ENCODE peak calls at places on chromosomes 4 and X, in eight cellular contexts. R is endothelial cell, M is stomach, T is SK-N-SH, L is fibroblast of villous mesenchyme, B is left ventricle myocardium inferior, K is HFFc6, I is coronary artery. S is an unnamed sample.

GRCh38 chr4:117983541-117984451 is 50.5 kb upstream of the NDST3 start:
- DNase-seq in K (no peak), T (no peak), L (peak; percentile 63), R (no peak), I (no peak), M (no peak), B (no peak), S (no peak)

GRCh38 chrX:150899191-150899757 is 806 bp upstream of the CD99L2 start:
- DNase-seq in R (peak; percentile 22), B (peak; percentile 28), L (peak; percentile 12), K (peak; percentile 5), I (peak; percentile 76), M (peak; percentile 37), T (peak; percentile 37), S (peak; percentile 50)

GRCh38 chr4:13657016-13657415 is 29.5 kb upstream of the BOD1L1 start:
- DNase-seq in R (no peak), B (no peak), I (no peak), L (no peak), M (no peak), K (no peak), T (no peak), S (no peak)

GRCh38 chr4:170047774-170048354 is 21.7 kb upstream of the MFAP3L start:
- DNase-seq in R (peak; percentile 63), K (peak; percentile 66), B (no peak), L (peak; percentile 82), T (peak; percentile 51), M (peak; percentile 60), I (no peak), S (peak; percentile 62)

GRCh38 chr4:117817316-117817715 is 217.0 kb upstream of the NDST3 start:
- DNase-seq in T (no peak), I (no peak), B (no peak), R (no peak), L (no peak), K (no peak), M (no peak), S (no peak)

GRCh38 chr4:102213031-102213430 is 132.3 kb downstream of the SLC39A8 start:
- DNase-seq in T (no peak), B (no peak), K (no peak), R (no peak), M (no peak), I (no peak), L (no peak), S (no peak)

GRCh38 chr4:19455850-19456602 is 795.7 kb upstream of the SLIT2 start:
- DNase-seq in I (no peak), K (no peak), B (no peak), R (no peak), M (no peak), L (peak; percentile 32), T (no peak), S (no peak)

GRCh38 chr4:165873298-165874071 is 448 bp downstream of the TLL1 start:
- DNase-seq in R (peak; percentile 67), T (peak; percentile 77), I (no peak), B (peak; percentile 24), M (peak; percentile 31), L (no peak), K (no peak), S (no peak)

GRCh38 chrX:145716226-145716625 is 101.4 kb upstream of the SLITRK2 start:
- DNase-seq in L (no peak), R (no peak), K (no peak), I (no peak), M (no peak), T (no peak), B (no peak), S (no peak)

GRCh38 chr4:8641256-8641655 is 48.7 kb downstream of the CPZ start:
- DNase-seq in K (no peak), B (peak; percentile 9), R (no peak), M (no peak), I (no peak), L (no peak), T (no peak), S (peak; percentile 16)

GRCh38 chrX:93874554-93874953 is 200.5 kb downstream of the FAM133A start:
- DNase-seq in M (no peak), B (no peak), L (peak; percentile 8), R (peak; percentile 46), T (peak; percentile 16), K (no peak), I (no peak), S (no peak)

GRCh38 chr4:185086053-185086452 is 57.0 kb upstream of the SLC25A4 start:
- DNase-seq in K (peak; percentile 7), L (peak; percentile 3), M (no peak), T (no peak), R (peak; percentile 11), B (no peak), I (no peak), S (no peak)

GRCh38 chrX:66255359-66255967 is 91.4 kb downstream of the HEPH start:
- DNase-seq in B (no peak), T (no peak), I (no peak), M (no peak), L (no peak), K (no peak), R (no peak), S (no peak)

GRCh38 chr4:77073106-77073858 is 2.5 kb downstream of the CCNI start:
- DNase-seq in K (no peak), M (no peak), I (no peak), L (peak; percentile 65), R (no peak), B (no peak), T (no peak), S (no peak)

GRCh38 chrX:23333842-23334535 is 660 bp upstream of the PTCHD1 start:
- DNase-seq in K (no peak), M (no peak), L (no peak), T (peak; percentile 40), B (no peak), I (no peak), R (peak; percentile 14), S (no peak)

GRCh38 chr4:105594094-105595010 is 41.9 kb downstream of the ARHGEF38 start:
- DNase-seq in R (no peak), K (no peak), L (no peak), I (no peak), T (no peak), B (no peak), M (no peak), S (no peak)

GRCh38 chr4:186159613-186160012 is 31.8 kb upstream of the CYP4V2 start:
- DNase-seq in R (no peak), L (no peak), T (no peak), B (no peak), K (no peak), I (no peak), M (no peak), S (no peak)

GRCh38 chr4:189843392-189844009 is 97.2 kb upstream of the FRG1 start:
- DNase-seq in I (no peak), B (no peak), L (no peak), R (no peak), M (no peak), T (no peak), K (no peak), S (no peak)

GRCh38 chr4:2042207-2042946 is 16.8 kb upstream of the NAT8L start:
- DNase-seq in K (no peak), R (peak; percentile 34), B (no peak), L (peak; percentile 8), T (peak; percentile 81), I (no peak), M (peak; percentile 49), S (no peak)

GRCh38 chr4:126957555-126958440 is 675.0 kb upstream of the INTU start:
- DNase-seq in B (no peak), K (peak; percentile 11), I (no peak), R (no peak), M (no peak), L (peak; percentile 45), T (no peak), S (no peak)

GRCh38 chr4:127988638-127989037 is 23.4 kb downstream of the ABHD18 start:
- DNase-seq in K (no peak), B (no peak), I (no peak), L (no peak), M (no peak), T (no peak), R (no peak), S (no peak)

GRCh38 chr4:127982445-127982844 is 17.2 kb downstream of the ABHD18 start:
- DNase-seq in K (no peak), M (no peak), T (no peak), L (no peak), I (no peak), R (no peak), B (no peak), S (no peak)

DNA sequence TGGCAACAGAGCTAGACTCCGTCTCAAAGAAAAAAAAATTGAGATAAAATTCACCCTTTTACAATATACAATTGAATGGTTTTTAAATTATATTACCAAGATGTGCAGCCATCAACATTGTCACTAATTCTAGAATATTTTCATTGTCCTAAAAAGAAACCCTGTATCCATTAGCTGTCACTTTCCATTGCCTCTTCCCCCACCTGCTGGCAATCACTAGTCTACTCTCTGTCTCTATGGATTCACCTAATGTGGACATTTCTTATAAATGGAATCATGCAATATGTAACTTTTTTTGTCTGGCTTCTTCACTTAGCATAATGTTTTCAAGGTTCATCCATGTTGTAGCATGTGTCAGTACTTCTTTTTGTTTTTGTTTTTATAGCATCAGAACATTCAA is 20.8 kb downstream of the ABHD18 start:
- DNase-seq in M (no peak), I (no peak), B (no peak), R (no peak), T (no peak), K (no peak), L (no peak), S (no peak)
- TF ChIP-seq CTCF in M (no peak), I (no peak), B (no peak), R (no peak), T (peak; percentile 19), K (no peak), L (peak; percentile 20), S (no peak)

GRCh38 chr4:138689182-138689546 is 326.4 kb upstream of the NOCT start:
- DNase-seq in K (no peak), T (no peak), L (no peak), R (no peak), B (no peak), I (no peak), M (no peak), S (no peak)
- TF ChIP-seq CTCF in K (no peak), T (no peak), L (no peak), R (no peak), B (no peak), I (no peak), M (no peak), S (no peak)

GRCh38 chrX:50581405-50581804 is 110.8 kb upstream of the DGKK start:
- DNase-seq in B (no peak), I (no peak), R (no peak), T (no peak), M (no peak), K (no peak), L (no peak), S (no peak)

GRCh38 chrX:50579955-50580354 is 109.3 kb upstream of the DGKK start:
- DNase-seq in B (no peak), M (peak; percentile 34), I (no peak), K (peak; percentile 38), T (peak; percentile 40), R (peak; percentile 39), L (peak; percentile 51), S (no peak)
- TF ChIP-seq CTCF in B (peak; percentile 62), M (peak; percentile 19), I (no peak), K (peak; percentile 71), T (peak; percentile 74), R (peak; percentile 71), L (peak; percentile 48), S (peak; percentile 47)

DNA sequence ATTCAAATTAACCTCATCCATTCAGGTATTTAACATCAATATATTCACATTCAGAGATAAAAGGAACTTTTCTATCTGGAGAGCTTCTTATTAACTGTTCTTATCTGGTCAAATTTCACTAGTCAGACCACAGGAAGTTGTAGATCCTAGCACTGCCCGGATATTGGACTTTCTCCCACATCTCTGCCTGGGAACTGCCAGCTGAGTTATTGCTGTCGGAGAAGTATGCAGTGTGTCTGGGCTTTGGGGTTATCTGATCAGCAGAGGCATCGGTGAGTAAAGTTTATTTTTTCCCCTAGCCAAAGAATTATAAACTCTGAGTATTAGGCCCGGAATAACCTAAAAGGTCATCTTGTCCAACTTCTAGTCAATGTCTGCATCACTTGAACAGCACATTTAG is 45.1 kb downstream of the OR13H1 start:
- DNase-seq in I (no peak), M (no peak), T (no peak), L (peak; percentile 81), K (no peak), B (no peak), R (no peak), S (peak; percentile 39)
- TF ChIP-seq CTCF in I (no peak), M (no peak), T (no peak), L (no peak), K (no peak), B (no peak), R (no peak), S (no peak)